ENCODE peak calls at places on chromosome 7, in ten cellular contexts. B is CD8-positive, alpha-beta memory T cell; A is hepatocyte; N is CD8-positive, alpha-beta T cell; C is heart right ventricle; Y is fibroblast of lung; T is cardiac muscle cell; O is upper lobe of right lung; G is Peyer's patch; I is psoas muscle. L is an unnamed sample.

GRCh38 chr7:44105832-44106231 is 1.7 kb downstream of the AEBP1 start:
- DNase-seq in B (no peak), A (no peak), N (no peak), C (no peak), Y (no peak), T (no peak), O (no peak), G (no peak), I (no peak), L (no peak)

GRCh38 chr7:88329532-88330463 is 23.1 kb upstream of the STEAP4 start:
- DNase-seq in B (no peak), A (no peak), N (no peak), C (peak), Y (no peak), T (no peak), O (no peak), G (no peak), I (no peak), L (peak)

GRCh38 chr7:8908889-8909288 is 475.5 kb downstream of the NXPH1 start:
- DNase-seq in B (no peak), A (no peak), N (no peak), C (no peak), Y (no peak), T (no peak), O (no peak), G (no peak), I (no peak), L (no peak)

GRCh38 chr7:131608112-131608498 is 51.7 kb upstream of the PODXL start:
- DNase-seq in B (no peak), A (no peak), N (no peak), C (no peak), Y (no peak), T (no peak), O (no peak), G (no peak), I (no peak), L (no peak)

GRCh38 chr7:12493407-12493806 is 77.1 kb upstream of the SCIN start:
- DNase-seq in B (no peak), A (no peak), N (no peak), C (no peak), Y (peak), T (peak), O (no peak), G (no peak), I (no peak), L (no peak)

GRCh38 chr7:111528331-111528730 is 34.0 kb downstream of the IMMP2L start:
- DNase-seq in B (no peak), A (no peak), N (no peak), C (no peak), Y (no peak), T (no peak), O (no peak), G (no peak), I (no peak), L (no peak)

GRCh38 chr7:140342732-140343514 is 55.4 kb downstream of the SLC37A3 start:
- DNase-seq in B (no peak), A (peak), N (no peak), C (peak), Y (peak), T (peak), O (no peak), G (no peak), I (no peak), L (no peak)

GRCh38 chr7:17706734-17707133 is 233.6 kb downstream of the SNX13 start:
- DNase-seq in B (no peak), A (peak), N (no peak), C (no peak), Y (peak), T (peak), O (no peak), G (no peak), I (no peak), L (no peak)

GRCh38 chr7:157309990-157310668 is 26.7 kb upstream of the DNAJB6 start:
- DNase-seq in B (no peak), A (no peak), N (no peak), C (no peak), Y (peak), T (peak), O (no peak), G (no peak), I (no peak), L (no peak)

GRCh38 chr7:91240546-91240945 is 23.7 kb upstream of the FZD1 start:
- DNase-seq in B (no peak), A (no peak), N (no peak), C (no peak), Y (peak), T (peak), O (no peak), G (no peak), I (no peak), L (no peak)

GRCh38 chr7:134637934-134638719 is 8.5 kb upstream of the BPGM start:
- DNase-seq in B (no peak), A (no peak), N (no peak), C (no peak), Y (peak), T (no peak), O (no peak), G (no peak), I (no peak), L (no peak)

GRCh38 chr7:21944616-21945373 is 904 bp downstream of the CDCA7L start:
- DNase-seq in B (no peak), A (peak), N (peak), C (peak), Y (no peak), T (peak), O (peak), G (peak), I (no peak), L (peak)

GRCh38 chr7:27661776-27662489 is 750 bp downstream of the HIBADH start:
- DNase-seq in B (no peak), A (peak), N (peak), C (peak), Y (peak), T (peak), O (no peak), G (peak), I (no peak), L (no peak)

GRCh38 chr7:113548561-113548960 is 370.2 kb downstream of the PPP1R3A start:
- DNase-seq in B (no peak), A (no peak), N (no peak), C (no peak), Y (no peak), T (no peak), O (no peak), G (no peak), I (no peak), L (no peak)

GRCh38 chr7:98930464-98930863 is 52.1 kb downstream of the TRRAP start:
- DNase-seq in B (no peak), A (no peak), N (no peak), C (no peak), Y (no peak), T (no peak), O (no peak), G (peak), I (no peak), L (no peak)

GRCh38 chr7:22087861-22088260 is 142.2 kb upstream of the CDCA7L start:
- DNase-seq in B (no peak), A (no peak), N (no peak), C (no peak), Y (no peak), T (no peak), O (no peak), G (no peak), I (no peak), L (no peak)

GRCh38 chr7:55171157-55171556 is 152.3 kb downstream of the EGFR start:
- DNase-seq in B (no peak), A (no peak), N (peak), C (no peak), Y (no peak), T (no peak), O (no peak), G (no peak), I (peak), L (no peak)

GRCh38 chr7:114759347-114760062 is 162.4 kb upstream of the MDFIC start:
- DNase-seq in B (no peak), A (no peak), N (no peak), C (no peak), Y (peak), T (peak), O (no peak), G (no peak), I (no peak), L (no peak)

GRCh38 chr7:9498303-9498702 is 1064.9 kb downstream of the NXPH1 start:
- DNase-seq in B (no peak), A (no peak), N (no peak), C (no peak), Y (peak), T (no peak), O (no peak), G (no peak), I (no peak), L (no peak)

GRCh38 chr7:157427811-157428553 is 91.2 kb downstream of the DNAJB6 start:
- DNase-seq in B (no peak), A (no peak), N (no peak), C (no peak), Y (no peak), T (no peak), O (peak), G (no peak), I (peak), L (peak)

GRCh38 chr7:107157091-107157490 is 11.7 kb upstream of the HBP1 start:
- DNase-seq in B (no peak), A (no peak), N (no peak), C (no peak), Y (no peak), T (no peak), O (no peak), G (no peak), I (no peak), L (no peak)

GRCh38 chr7:148799893-148800545 is 84.1 kb downstream of the EZH2 start:
- DNase-seq in B (no peak), A (no peak), N (no peak), C (no peak), Y (no peak), T (no peak), O (no peak), G (no peak), I (no peak), L (no peak)

GRCh38 chr7:44398506-44398905 is 73.1 kb upstream of the CAMK2B start:
- DNase-seq in B (no peak), A (no peak), N (no peak), C (no peak), Y (no peak), T (peak), O (no peak), G (no peak), I (peak), L (no peak)

DNA sequence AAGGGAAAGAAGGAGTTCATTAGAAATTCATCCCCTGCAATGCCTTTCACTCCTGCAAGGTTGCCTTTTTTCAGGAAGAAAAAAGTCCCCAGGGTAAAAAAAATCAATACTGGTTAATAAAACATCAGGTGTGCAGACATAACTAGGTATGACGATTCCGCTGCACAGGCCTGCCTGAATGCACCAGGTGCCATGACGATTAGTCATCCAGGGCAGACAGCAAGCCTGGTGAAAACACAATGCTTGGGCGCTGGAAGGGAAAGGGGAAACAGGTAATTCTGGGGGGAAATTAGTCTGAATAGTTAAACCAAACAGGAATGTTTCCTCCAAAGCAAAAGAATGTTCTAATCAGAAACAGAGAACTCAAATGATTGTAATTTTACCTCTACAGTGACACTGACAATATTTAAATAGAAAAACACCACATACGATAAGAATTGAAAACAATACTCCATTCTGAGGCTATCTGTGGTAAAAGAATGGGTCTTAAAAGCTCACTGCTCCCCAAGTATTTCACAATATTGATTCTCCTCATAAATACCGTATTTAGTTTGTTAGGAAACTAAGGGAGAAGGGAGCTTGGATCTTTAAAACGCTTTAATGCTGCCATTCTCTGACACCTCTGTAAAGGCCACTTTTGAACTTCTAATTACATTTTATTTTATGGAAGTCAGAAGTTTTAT is 45.2 kb downstream of the VPS41 start:
- DNase-seq in B (no peak), A (peak), N (no peak), C (no peak), Y (no peak), T (no peak), O (no peak), G (no peak), I (no peak), L (no peak)
- H3K27ac ChIP-seq in B (no peak), A (peak), N (no peak), C (no peak), Y (no peak), T (no peak), O (no peak), G (no peak), I (no peak), L (no peak)

GRCh38 chr7:127996253-127997071 is 34.8 kb downstream of the LRRC4 start:
- DNase-seq in B (no peak), A (no peak), N (no peak), C (no peak), Y (no peak), T (no peak), O (no peak), G (no peak), I (no peak), L (no peak)

GRCh38 chr7:128003179-128003578 is 28.1 kb downstream of the LRRC4 start:
- DNase-seq in B (no peak), A (no peak), N (no peak), C (no peak), Y (no peak), T (no peak), O (no peak), G (no peak), I (no peak), L (no peak)

GRCh38 chr7:128000854-128001265 is 30.4 kb downstream of the LRRC4 start:
- DNase-seq in B (no peak), A (no peak), N (no peak), C (no peak), Y (no peak), T (no peak), O (no peak), G (no peak), I (no peak), L (no peak)

GRCh38 chr7:127997226-127997922 is 33.9 kb downstream of the LRRC4 start:
- DNase-seq in B (no peak), A (no peak), N (no peak), C (no peak), Y (no peak), T (peak), O (no peak), G (no peak), I (no peak), L (no peak)

DNA sequence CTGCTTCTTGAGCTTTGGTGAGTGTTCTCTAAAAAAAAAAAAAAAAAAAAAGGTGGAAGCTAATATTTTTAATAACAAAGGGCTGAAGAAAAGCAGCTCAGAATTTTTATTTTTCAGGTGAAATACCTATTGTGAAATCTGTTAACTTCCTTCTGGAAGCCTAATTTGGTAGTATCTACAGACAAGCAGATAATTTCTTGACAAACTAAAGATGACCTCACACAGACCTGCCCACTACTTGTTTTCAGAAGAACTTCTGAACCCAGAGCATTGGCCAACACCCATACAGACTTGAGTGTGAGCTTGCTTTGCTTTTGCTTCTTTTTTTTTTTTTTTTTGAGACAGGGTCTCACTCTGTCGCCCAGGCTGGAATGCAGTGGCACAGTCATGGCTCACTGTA is 31.2 kb downstream of the LRRC4 start:
- DNase-seq in B (no peak), A (no peak), N (no peak), C (no peak), Y (no peak), T (peak), O (no peak), G (no peak), I (no peak), L (no peak)
- H3K27ac ChIP-seq in B (no peak), A (peak), N (no peak), C (no peak), Y (no peak), T (no peak), O (no peak), G (no peak), I (no peak), L (no peak)

GRCh38 chr7:30463400-30464145 is 15.0 kb downstream of the NOD1 start:
- DNase-seq in B (no peak), A (no peak), N (no peak), C (no peak), Y (no peak), T (peak), O (no peak), G (peak), I (no peak), L (no peak)

GRCh38 chr7:30467275-30467674 is 11.3 kb downstream of the NOD1 start:
- DNase-seq in B (no peak), A (no peak), N (no peak), C (no peak), Y (no peak), T (no peak), O (no peak), G (no peak), I (no peak), L (no peak)

GRCh38 chr7:30466266-30466665 is 12.3 kb downstream of the NOD1 start:
- DNase-seq in B (no peak), A (no peak), N (no peak), C (no peak), Y (peak), T (peak), O (no peak), G (no peak), I (no peak), L (no peak)

GRCh38 chr7:30464231-30464660 is 14.3 kb downstream of the NOD1 start:
- DNase-seq in B (no peak), A (no peak), N (no peak), C (no peak), Y (no peak), T (no peak), O (no peak), G (no peak), I (no peak), L (no peak)

DNA sequence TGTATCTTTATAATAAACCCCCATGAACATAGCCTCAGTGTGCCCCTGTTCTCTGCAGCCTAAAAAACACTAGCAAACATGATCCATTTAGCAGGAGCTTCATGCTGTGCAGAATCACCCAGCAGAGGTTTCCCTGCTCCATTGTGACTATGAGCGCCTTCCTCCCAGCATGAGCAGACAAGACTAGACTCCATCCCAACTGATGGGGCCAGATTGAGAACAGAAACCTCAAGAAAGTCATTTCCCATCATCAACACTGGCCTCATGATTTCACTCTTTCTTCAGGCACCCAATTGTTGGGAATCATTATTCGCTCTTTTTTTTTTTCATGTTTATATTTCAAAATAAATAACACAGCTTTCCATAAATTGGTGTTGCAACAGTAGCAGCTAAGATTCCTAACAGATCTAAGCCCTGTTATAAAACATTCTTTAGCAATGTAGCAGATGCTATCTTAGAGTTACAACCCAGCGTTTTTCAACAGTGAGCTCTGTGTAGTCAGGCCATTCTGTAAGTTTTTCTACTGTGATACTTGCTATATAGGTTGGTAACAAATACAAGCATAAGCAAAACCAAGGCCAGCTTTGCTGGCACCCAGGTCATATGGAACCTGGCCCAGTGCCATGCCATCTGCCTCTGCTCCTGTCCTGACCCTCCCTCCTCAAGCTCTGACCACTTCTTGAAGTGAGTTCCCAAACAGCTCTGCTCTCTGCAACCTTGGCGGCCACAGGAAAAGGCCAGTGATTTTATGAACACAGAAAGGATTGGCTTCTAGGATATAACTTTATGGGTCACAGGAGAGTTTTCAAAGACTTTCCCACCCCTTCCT is 13.0 kb downstream of the NOD1 start:
- DNase-seq in B (no peak), A (no peak), N (no peak), C (no peak), Y (peak), T (peak), O (no peak), G (no peak), I (no peak), L (no peak)
- H3K27ac ChIP-seq in B (no peak), A (peak), N (no peak), C (no peak), Y (peak), T (no peak), O (peak), G (peak), I (no peak), L (peak)

GRCh38 chr7:30177186-30177585 is 42.4 kb downstream of the MTURN start:
- DNase-seq in B (no peak), A (no peak), N (no peak), C (no peak), Y (no peak), T (no peak), O (no peak), G (no peak), I (no peak), L (no peak)
- H3K27ac ChIP-seq in B (no peak), A (no peak), N (no peak), C (no peak), Y (no peak), T (no peak), O (no peak), G (no peak), I (peak), L (no peak)

DNA sequence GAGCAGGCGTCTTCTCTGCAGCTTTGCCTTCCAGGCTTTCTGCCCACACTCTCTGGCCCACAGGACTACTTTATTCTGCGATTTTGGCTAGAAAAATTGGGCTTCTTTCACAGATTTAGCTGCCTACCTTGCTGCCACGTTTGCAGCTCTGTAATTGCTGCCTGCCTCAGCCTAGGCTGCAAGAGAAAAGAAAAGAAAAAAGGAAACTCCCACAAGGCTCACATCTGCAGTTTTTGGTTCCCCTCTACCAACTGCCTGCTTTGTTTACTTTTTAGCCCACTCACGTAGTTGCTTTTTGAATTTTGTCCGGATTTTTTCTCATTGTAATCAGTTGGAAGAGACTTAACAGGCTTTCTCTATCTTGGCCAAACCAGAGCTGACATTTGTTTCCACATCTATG is 24.3 kb downstream of the SUN3 start:
- DNase-seq in B (no peak), A (no peak), N (no peak), C (no peak), Y (no peak), T (no peak), O (no peak), G (no peak), I (no peak), L (no peak)
- H3K27ac ChIP-seq in B (no peak), A (no peak), N (no peak), C (no peak), Y (no peak), T (no peak), O (no peak), G (no peak), I (no peak), L (no peak)

GRCh38 chr7:94374231-94374630 is 20.5 kb upstream of the COL1A2 start:
- DNase-seq in B (no peak), A (peak), N (no peak), C (peak), Y (peak), T (peak), O (peak), G (no peak), I (peak), L (peak)

GRCh38 chr7:94375167-94375566 is 19.5 kb upstream of the COL1A2 start:
- DNase-seq in B (no peak), A (peak), N (no peak), C (no peak), Y (peak), T (peak), O (no peak), G (no peak), I (no peak), L (peak)

GRCh38 chr7:94376281-94376680 is 18.4 kb upstream of the COL1A2 start:
- DNase-seq in B (no peak), A (no peak), N (no peak), C (no peak), Y (no peak), T (no peak), O (no peak), G (no peak), I (no peak), L (no peak)

GRCh38 chr7:94374721-94375120 is 20.0 kb upstream of the COL1A2 start:
- DNase-seq in B (no peak), A (no peak), N (no peak), C (no peak), Y (peak), T (peak), O (no peak), G (no peak), I (no peak), L (no peak)

GRCh38 chr7:94375713-94376112 is 19.0 kb upstream of the COL1A2 start:
- DNase-seq in B (no peak), A (peak), N (no peak), C (no peak), Y (peak), T (peak), O (no peak), G (no peak), I (no peak), L (no peak)
- H3K27ac ChIP-seq in B (no peak), A (peak), N (no peak), C (peak), Y (peak), T (peak), O (peak), G (peak), I (peak), L (peak)